ENCODE peak calls at places on chromosome 9, in four cellular contexts. One of them, this sample, is unnamed. For H3K4me1, the result is how much of the 10 kb centered on the place peaks cover.

GRCh38 chr9:4138781-4139180 is 161.1 kb downstream of the GLIS3 start:
- DNase-seq in SK-N-SH: no peak
- DNase-seq in K562: no peak
- DNase-seq in HepG2: no peak
- DNase-seq in this sample: no peak

GRCh38 chr9:69076550-69076949 is 41.0 kb downstream of the FXN start:
- DNase-seq in HepG2: no peak
- DNase-seq in SK-N-SH: no peak
- DNase-seq in K562: no peak
- DNase-seq in this sample: no peak

GRCh38 chr9:123111977-123112869 is 78.8 kb downstream of the GPR21 start:
- DNase-seq in SK-N-SH: no peak
- DNase-seq in K562: no peak
- DNase-seq in HepG2: no peak
- DNase-seq in this sample: no peak

GRCh38 chr9:34437006-34437925 is 21.1 kb downstream of the FAM219A start:
- DNase-seq in K562: peak
- DNase-seq in SK-N-SH: peak
- DNase-seq in HepG2: peak
- DNase-seq in this sample: peak

GRCh38 chr9:133910855-133911514 is 81.1 kb downstream of the VAV2 start:
- DNase-seq in K562: no peak
- DNase-seq in HepG2: no peak
- DNase-seq in SK-N-SH: no peak
- DNase-seq in this sample: no peak

GRCh38 chr9:126528967-126529366 is 84.8 kb upstream of the LMX1B start:
- DNase-seq in SK-N-SH: peak
- DNase-seq in HepG2: no peak
- DNase-seq in K562: no peak
- DNase-seq in this sample: no peak

GRCh38 chr9:80028501-80028900 is 456.7 kb downstream of the TLE4 start:
- DNase-seq in SK-N-SH: peak
- DNase-seq in HepG2: no peak
- DNase-seq in K562: no peak
- DNase-seq in this sample: no peak

GRCh38 chr9:93575706-93576295 is 583 bp upstream of the PHF2 start:
- DNase-seq in SK-N-SH: peak
- DNase-seq in K562: peak
- DNase-seq in HepG2: no peak
- DNase-seq in this sample: no peak

GRCh38 chr9:126853667-126854066 is 6.8 kb upstream of the ZBTB34 start:
- DNase-seq in K562: no peak
- DNase-seq in SK-N-SH: no peak
- DNase-seq in HepG2: no peak
- DNase-seq in this sample: no peak

GRCh38 chr9:95570646-95571045 is 53.9 kb upstream of the PTCH1 start:
- DNase-seq in K562: no peak
- DNase-seq in HepG2: no peak
- DNase-seq in SK-N-SH: no peak
- DNase-seq in this sample: no peak

GRCh38 chr9:78668148-78668825 is 371.4 kb downstream of the PSAT1 start:
- DNase-seq in SK-N-SH: no peak
- DNase-seq in K562: no peak
- DNase-seq in HepG2: no peak
- DNase-seq in this sample: peak

GRCh38 chr9:79053613-79054012 is 518.2 kb upstream of the TLE4 start:
- DNase-seq in HepG2: no peak
- DNase-seq in K562: no peak
- DNase-seq in SK-N-SH: no peak
- DNase-seq in this sample: no peak

GRCh38 chr9:136105398-136106135 is 10.5 kb upstream of the NACC2 start:
- DNase-seq in HepG2: no peak
- DNase-seq in SK-N-SH: peak
- DNase-seq in K562: no peak
- DNase-seq in this sample: no peak

GRCh38 chr9:128818839-128819715 is 777 bp downstream of the ENDOG start:
- DNase-seq in SK-N-SH: peak
- DNase-seq in HepG2: no peak
- DNase-seq in K562: no peak
- DNase-seq in this sample: no peak

GRCh38 chr9:124256517-124257069 is 1.2 kb upstream of the NEK6 start:
- DNase-seq in HepG2: peak
- DNase-seq in K562: no peak
- DNase-seq in SK-N-SH: no peak
- DNase-seq in this sample: no peak

GRCh38 chr9:130024597-130024994 is 18.4 kb downstream of the FNBP1 start:
- DNase-seq in K562: no peak
- DNase-seq in HepG2: peak
- DNase-seq in SK-N-SH: no peak
- DNase-seq in this sample: no peak

GRCh38 chr9:682633-683508 is 158.6 kb upstream of the DMRT1 start:
- DNase-seq in SK-N-SH: no peak
- DNase-seq in HepG2: peak
- DNase-seq in K562: no peak
- DNase-seq in this sample: no peak

GRCh38 chr9:124844291-124844690 is 9.0 kb upstream of the WDR38 start:
- DNase-seq in SK-N-SH: no peak
- DNase-seq in K562: no peak
- DNase-seq in HepG2: no peak
- DNase-seq in this sample: no peak

GRCh38 chr9:76701441-76702031 is 62.7 kb upstream of the PCA3 start:
- DNase-seq in SK-N-SH: no peak
- DNase-seq in HepG2: no peak
- DNase-seq in K562: no peak
- DNase-seq in this sample: no peak

GRCh38 chr9:109408759-109409462 is 88.1 kb upstream of the EPB41L4B start:
- DNase-seq in K562: no peak
- DNase-seq in SK-N-SH: no peak
- DNase-seq in HepG2: no peak
- DNase-seq in this sample: no peak

GRCh38 chr9:131013771-131014676 is 5.0 kb downstream of the LAMC3 start:
- DNase-seq in SK-N-SH: no peak
- DNase-seq in K562: peak
- DNase-seq in HepG2: no peak
- DNase-seq in this sample: no peak

GRCh38 chr9:129333613-129333960 is 155.5 kb upstream of the IER5L start:
- DNase-seq in K562: no peak
- DNase-seq in SK-N-SH: no peak
- DNase-seq in HepG2: peak
- DNase-seq in this sample: peak

GRCh38 chr9:129487307-129487657 is 133.6 kb downstream of the C9orf50 start:
- DNase-seq in K562: no peak
- DNase-seq in HepG2: no peak
- DNase-seq in SK-N-SH: no peak
- DNase-seq in this sample: no peak

GRCh38 chr9:91571036-91571435 is 147.4 kb upstream of the NFIL3 start:
- DNase-seq in HepG2: no peak
- DNase-seq in SK-N-SH: no peak
- DNase-seq in K562: no peak
- DNase-seq in this sample: no peak

GRCh38 chr9:91567642-91568274 is 144.1 kb upstream of the NFIL3 start:
- DNase-seq in K562: no peak
- DNase-seq in HepG2: no peak
- DNase-seq in SK-N-SH: no peak
- DNase-seq in this sample: no peak

GRCh38 chr9:91572044-91572443 is 148.4 kb upstream of the NFIL3 start:
- DNase-seq in SK-N-SH: no peak
- DNase-seq in HepG2: no peak
- DNase-seq in K562: no peak
- DNase-seq in this sample: no peak

GRCh38 chr9:91577540-91577939 is 153.9 kb upstream of the NFIL3 start:
- DNase-seq in K562: no peak
- DNase-seq in SK-N-SH: no peak
- DNase-seq in HepG2: no peak
- DNase-seq in this sample: no peak

DNA sequence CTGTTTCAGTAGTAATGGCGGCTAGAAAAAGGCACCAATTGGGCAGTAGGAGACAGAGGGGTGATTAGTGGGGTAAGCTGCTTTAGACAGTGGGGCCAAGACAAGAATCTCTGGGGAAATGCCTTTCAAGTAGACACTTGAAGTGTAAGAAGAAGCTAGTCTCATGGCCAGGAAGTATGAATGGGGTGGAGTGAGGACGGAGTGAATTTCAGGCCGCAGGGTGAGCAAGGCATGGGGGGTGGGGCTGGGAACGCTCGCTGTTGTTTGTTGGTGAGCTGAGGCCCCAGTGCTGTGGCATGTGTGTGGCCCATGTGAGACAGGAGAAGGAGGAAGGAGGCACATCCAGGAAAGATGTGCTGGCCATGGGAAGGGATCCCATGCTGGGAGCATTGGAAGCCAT is 149.2 kb upstream of the NFIL3 start:
- DNase-seq in K562: no peak
- DNase-seq in HepG2: no peak
- DNase-seq in SK-N-SH: no peak
- DNase-seq in this sample: no peak
- H3K4me1 ChIP-seq in K562: under half
- H3K4me1 ChIP-seq in HepG2: under half
- H3K4me1 ChIP-seq in SK-N-SH: under half
- H3K4me1 ChIP-seq in this sample: under half

GRCh38 chr9:113187935-113188595 is 33.0 kb downstream of the FKBP15 start:
- DNase-seq in SK-N-SH: no peak
- DNase-seq in HepG2: peak
- DNase-seq in K562: no peak
- DNase-seq in this sample: peak
- TF ChIP-seq ELF1 in SK-N-SH: no peak
- TF ChIP-seq ELF1 in HepG2: no peak
- TF ChIP-seq ELF1 in K562: no peak
- TF ChIP-seq ELF1 in this sample: no peak

GRCh38 chr9:118618091-118618490 is 751.1 kb downstream of the BRINP1 start:
- DNase-seq in K562: no peak
- DNase-seq in SK-N-SH: no peak
- DNase-seq in HepG2: no peak
- DNase-seq in this sample: no peak
- H2AFZ ChIP-seq in K562: no peak
- H2AFZ ChIP-seq in SK-N-SH: no peak
- H2AFZ ChIP-seq in HepG2: no peak
- H2AFZ ChIP-seq in this sample: no peak

DNA sequence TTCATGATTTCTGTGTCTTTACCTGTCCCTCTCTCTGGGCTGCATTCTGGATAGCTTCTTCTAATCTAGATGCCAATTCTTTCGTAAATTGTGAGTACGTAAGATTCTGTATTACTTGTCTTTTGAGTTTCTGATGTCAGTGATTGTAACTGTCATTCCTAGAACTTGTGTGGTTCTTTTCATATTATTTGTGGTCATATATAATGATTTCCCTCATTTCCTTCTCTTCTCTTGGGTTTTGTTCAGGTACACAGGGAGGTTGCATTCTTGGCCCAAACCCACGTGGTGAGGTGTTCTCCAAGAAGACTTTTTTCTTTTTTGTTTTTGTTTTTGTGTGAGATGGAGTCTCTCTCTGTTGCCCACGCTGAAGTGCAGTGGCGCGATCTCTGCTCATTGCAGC is 13.8 kb downstream of the UGCG start:
- DNase-seq in HepG2: no peak
- DNase-seq in K562: no peak
- DNase-seq in SK-N-SH: no peak
- DNase-seq in this sample: no peak
- H3K4me1 ChIP-seq in HepG2: under half
- H3K4me1 ChIP-seq in K562: under half
- H3K4me1 ChIP-seq in SK-N-SH: under half
- H3K4me1 ChIP-seq in this sample: half or more

This sample was measured in HCT116.